ENCODE peak calls at places on chromosome 16, in ten cellular contexts. One of them, this sample, is unnamed.

GRCh38 chr16:56945847-56946527 is 14.0 kb downstream of the HERPUD1 start:
- DNase-seq in endothelial cell: no peak
- DNase-seq in A549: no peak
- DNase-seq in fibroblast of mammary gland: no peak
- DNase-seq in kidney: no peak
- DNase-seq in mesothelial cell of epicardium: no peak
- DNase-seq in ascending aorta: no peak
- DNase-seq in progenitor cell of endocrine pancreas: no peak
- DNase-seq in lower leg skin: no peak
- DNase-seq in psoas muscle: no peak
- DNase-seq in this sample: no peak

GRCh38 chr16:78045865-78046581 is 23.7 kb downstream of the CLEC3A start:
- DNase-seq in lower leg skin: no peak
- DNase-seq in fibroblast of mammary gland: peak; percentile 14
- DNase-seq in A549: peak; percentile 16
- DNase-seq in psoas muscle: peak; percentile 54
- DNase-seq in kidney: peak; percentile 90
- DNase-seq in ascending aorta: peak; percentile 68
- DNase-seq in progenitor cell of endocrine pancreas: peak; percentile 96
- DNase-seq in endothelial cell: peak; percentile 99
- DNase-seq in mesothelial cell of epicardium: peak; percentile 95
- DNase-seq in this sample: peak; percentile 91

GRCh38 chr16:72787519-72788268 is 260.2 kb downstream of the ZFHX3 start:
- DNase-seq in A549: no peak
- DNase-seq in psoas muscle: peak; percentile 53
- DNase-seq in progenitor cell of endocrine pancreas: peak; percentile 43
- DNase-seq in ascending aorta: peak; percentile 90
- DNase-seq in kidney: peak; percentile 86
- DNase-seq in lower leg skin: peak; percentile 95
- DNase-seq in fibroblast of mammary gland: peak; percentile 91
- DNase-seq in endothelial cell: peak; percentile 62
- DNase-seq in mesothelial cell of epicardium: no peak
- DNase-seq in this sample: no peak

GRCh38 chr16:50982808-50983207 is 168.3 kb downstream of the SALL1 start:
- DNase-seq in endothelial cell: no peak
- DNase-seq in A549: no peak
- DNase-seq in psoas muscle: no peak
- DNase-seq in mesothelial cell of epicardium: no peak
- DNase-seq in ascending aorta: no peak
- DNase-seq in progenitor cell of endocrine pancreas: no peak
- DNase-seq in fibroblast of mammary gland: no peak
- DNase-seq in kidney: no peak
- DNase-seq in lower leg skin: no peak
- DNase-seq in this sample: no peak

GRCh38 chr16:59179446-59180082 is 445.4 kb upstream of the GOT2 start:
- DNase-seq in endothelial cell: no peak
- DNase-seq in kidney: no peak
- DNase-seq in mesothelial cell of epicardium: no peak
- DNase-seq in fibroblast of mammary gland: no peak
- DNase-seq in progenitor cell of endocrine pancreas: no peak
- DNase-seq in ascending aorta: no peak
- DNase-seq in psoas muscle: no peak
- DNase-seq in lower leg skin: no peak
- DNase-seq in A549: peak; percentile 7
- DNase-seq in this sample: no peak

GRCh38 chr16:49919327-49919726 is 63.4 kb upstream of the ZNF423 start:
- DNase-seq in progenitor cell of endocrine pancreas: no peak
- DNase-seq in kidney: no peak
- DNase-seq in psoas muscle: no peak
- DNase-seq in mesothelial cell of epicardium: no peak
- DNase-seq in ascending aorta: no peak
- DNase-seq in endothelial cell: no peak
- DNase-seq in lower leg skin: no peak
- DNase-seq in fibroblast of mammary gland: no peak
- DNase-seq in A549: no peak
- DNase-seq in this sample: peak; percentile 18

GRCh38 chr16:10984509-10984908 is 40.1 kb downstream of the CLEC16A start:
- DNase-seq in psoas muscle: no peak
- DNase-seq in fibroblast of mammary gland: peak; percentile 80
- DNase-seq in ascending aorta: no peak
- DNase-seq in A549: no peak
- DNase-seq in mesothelial cell of epicardium: no peak
- DNase-seq in lower leg skin: no peak
- DNase-seq in progenitor cell of endocrine pancreas: no peak
- DNase-seq in endothelial cell: no peak
- DNase-seq in kidney: no peak
- DNase-seq in this sample: no peak

GRCh38 chr16:59412275-59412841 is 678.2 kb upstream of the GOT2 start:
- DNase-seq in endothelial cell: no peak
- DNase-seq in lower leg skin: no peak
- DNase-seq in kidney: no peak
- DNase-seq in mesothelial cell of epicardium: no peak
- DNase-seq in ascending aorta: no peak
- DNase-seq in progenitor cell of endocrine pancreas: no peak
- DNase-seq in fibroblast of mammary gland: peak; percentile 7
- DNase-seq in psoas muscle: no peak
- DNase-seq in A549: peak; percentile 15
- DNase-seq in this sample: no peak

GRCh38 chr16:49454426-49455180 is 81.0 kb downstream of the C16orf78 start:
- DNase-seq in kidney: no peak
- DNase-seq in lower leg skin: peak; percentile 80
- DNase-seq in endothelial cell: no peak
- DNase-seq in psoas muscle: no peak
- DNase-seq in mesothelial cell of epicardium: no peak
- DNase-seq in progenitor cell of endocrine pancreas: no peak
- DNase-seq in ascending aorta: peak; percentile 35
- DNase-seq in fibroblast of mammary gland: no peak
- DNase-seq in A549: no peak
- DNase-seq in this sample: peak; percentile 79

GRCh38 chr16:84463221-84463620 is 41.2 kb downstream of the MEAK7 start:
- DNase-seq in endothelial cell: no peak
- DNase-seq in lower leg skin: peak; percentile 46
- DNase-seq in progenitor cell of endocrine pancreas: no peak
- DNase-seq in kidney: no peak
- DNase-seq in psoas muscle: no peak
- DNase-seq in A549: no peak
- DNase-seq in fibroblast of mammary gland: no peak
- DNase-seq in ascending aorta: peak; percentile 49
- DNase-seq in mesothelial cell of epicardium: no peak
- DNase-seq in this sample: peak; percentile 29

GRCh38 chr16:82641336-82641984 is 14.7 kb downstream of the CDH13 start:
- DNase-seq in A549: no peak
- DNase-seq in lower leg skin: no peak
- DNase-seq in kidney: no peak
- DNase-seq in endothelial cell: no peak
- DNase-seq in fibroblast of mammary gland: peak; percentile 59
- DNase-seq in mesothelial cell of epicardium: no peak
- DNase-seq in progenitor cell of endocrine pancreas: no peak
- DNase-seq in ascending aorta: no peak
- DNase-seq in psoas muscle: no peak
- DNase-seq in this sample: no peak

GRCh38 chr16:65663774-65664173 is 541.9 kb upstream of the CDH11 start:
- DNase-seq in mesothelial cell of epicardium: no peak
- DNase-seq in fibroblast of mammary gland: no peak
- DNase-seq in progenitor cell of endocrine pancreas: no peak
- DNase-seq in psoas muscle: no peak
- DNase-seq in lower leg skin: no peak
- DNase-seq in ascending aorta: no peak
- DNase-seq in A549: no peak
- DNase-seq in kidney: no peak
- DNase-seq in endothelial cell: no peak
- DNase-seq in this sample: no peak

GRCh38 chr16:65661451-65661850 is 539.6 kb upstream of the CDH11 start:
- DNase-seq in progenitor cell of endocrine pancreas: no peak
- DNase-seq in ascending aorta: no peak
- DNase-seq in psoas muscle: no peak
- DNase-seq in mesothelial cell of epicardium: no peak
- DNase-seq in endothelial cell: no peak
- DNase-seq in lower leg skin: no peak
- DNase-seq in A549: no peak
- DNase-seq in fibroblast of mammary gland: no peak
- DNase-seq in kidney: no peak
- DNase-seq in this sample: no peak

GRCh38 chr16:65662236-65662635 is 540.4 kb upstream of the CDH11 start:
- DNase-seq in progenitor cell of endocrine pancreas: no peak
- DNase-seq in fibroblast of mammary gland: no peak
- DNase-seq in kidney: no peak
- DNase-seq in endothelial cell: no peak
- DNase-seq in A549: no peak
- DNase-seq in lower leg skin: no peak
- DNase-seq in mesothelial cell of epicardium: no peak
- DNase-seq in psoas muscle: no peak
- DNase-seq in ascending aorta: no peak
- DNase-seq in this sample: no peak

GRCh38 chr16:65666132-65666869 is 544.4 kb upstream of the CDH11 start:
- DNase-seq in psoas muscle: no peak
- DNase-seq in mesothelial cell of epicardium: no peak
- DNase-seq in endothelial cell: no peak
- DNase-seq in progenitor cell of endocrine pancreas: no peak
- DNase-seq in kidney: no peak
- DNase-seq in lower leg skin: no peak
- DNase-seq in A549: no peak
- DNase-seq in ascending aorta: no peak
- DNase-seq in fibroblast of mammary gland: no peak
- DNase-seq in this sample: no peak

DNA sequence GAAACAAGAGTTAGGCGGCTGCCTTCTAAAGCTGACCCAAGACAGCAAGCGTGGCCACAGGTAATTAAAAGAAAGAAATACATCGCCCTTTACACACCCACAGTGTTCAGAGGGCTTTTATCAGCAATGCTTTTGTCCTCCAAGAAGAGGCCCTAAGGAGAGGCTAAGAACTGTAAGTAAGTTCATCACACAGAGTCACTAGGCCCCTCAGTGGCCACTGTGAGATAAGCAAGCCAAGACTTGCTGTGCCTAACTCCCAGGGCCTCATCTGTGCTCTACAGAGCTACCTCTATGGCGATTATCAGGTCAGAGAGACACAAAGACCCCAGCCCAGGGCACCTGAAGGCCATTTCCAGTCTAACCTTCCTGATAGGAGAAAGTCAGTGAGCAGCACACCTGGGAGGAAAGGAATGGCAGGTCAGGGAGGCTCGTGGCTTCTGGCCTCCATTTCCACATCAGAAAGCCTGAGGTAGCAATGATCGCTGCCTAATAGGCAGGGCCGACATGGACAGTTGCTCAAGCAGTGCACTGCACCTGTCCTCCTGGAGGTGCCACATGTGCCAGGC is 545.2 kb upstream of the CDH11 start:
- DNase-seq in fibroblast of mammary gland: peak; percentile 45
- DNase-seq in kidney: no peak
- DNase-seq in lower leg skin: no peak
- DNase-seq in ascending aorta: no peak
- DNase-seq in A549: no peak
- DNase-seq in mesothelial cell of epicardium: no peak
- DNase-seq in progenitor cell of endocrine pancreas: no peak
- DNase-seq in psoas muscle: no peak
- DNase-seq in endothelial cell: peak; percentile 9
- DNase-seq in this sample: no peak
- TF ChIP-seq CTCF in fibroblast of mammary gland: peak; percentile 27
- TF ChIP-seq CTCF in kidney: no peak
- TF ChIP-seq CTCF in lower leg skin: no peak
- TF ChIP-seq CTCF in ascending aorta: no peak
- TF ChIP-seq CTCF in A549: no peak
- TF ChIP-seq CTCF in mesothelial cell of epicardium: no peak
- TF ChIP-seq CTCF in progenitor cell of endocrine pancreas: no peak
- TF ChIP-seq CTCF in psoas muscle: no peak
- TF ChIP-seq CTCF in endothelial cell: no peak
- TF ChIP-seq CTCF in this sample: peak; percentile 67

GRCh38 chr16:4689091-4689671 is 4.2 kb upstream of the NUDT16L1 start:
- DNase-seq in mesothelial cell of epicardium: no peak
- DNase-seq in endothelial cell: no peak
- DNase-seq in ascending aorta: no peak
- DNase-seq in psoas muscle: no peak
- DNase-seq in A549: no peak
- DNase-seq in kidney: peak; percentile 68
- DNase-seq in fibroblast of mammary gland: no peak
- DNase-seq in lower leg skin: peak; percentile 84
- DNase-seq in progenitor cell of endocrine pancreas: no peak
- DNase-seq in this sample: peak; percentile 89
- TF ChIP-seq CTCF in mesothelial cell of epicardium: no peak
- TF ChIP-seq CTCF in endothelial cell: no peak
- TF ChIP-seq CTCF in ascending aorta: no peak
- TF ChIP-seq CTCF in psoas muscle: no peak
- TF ChIP-seq CTCF in A549: no peak
- TF ChIP-seq CTCF in kidney: no peak
- TF ChIP-seq CTCF in fibroblast of mammary gland: no peak
- TF ChIP-seq CTCF in lower leg skin: no peak
- TF ChIP-seq CTCF in progenitor cell of endocrine pancreas: no peak
- TF ChIP-seq CTCF in this sample: no peak

DNA sequence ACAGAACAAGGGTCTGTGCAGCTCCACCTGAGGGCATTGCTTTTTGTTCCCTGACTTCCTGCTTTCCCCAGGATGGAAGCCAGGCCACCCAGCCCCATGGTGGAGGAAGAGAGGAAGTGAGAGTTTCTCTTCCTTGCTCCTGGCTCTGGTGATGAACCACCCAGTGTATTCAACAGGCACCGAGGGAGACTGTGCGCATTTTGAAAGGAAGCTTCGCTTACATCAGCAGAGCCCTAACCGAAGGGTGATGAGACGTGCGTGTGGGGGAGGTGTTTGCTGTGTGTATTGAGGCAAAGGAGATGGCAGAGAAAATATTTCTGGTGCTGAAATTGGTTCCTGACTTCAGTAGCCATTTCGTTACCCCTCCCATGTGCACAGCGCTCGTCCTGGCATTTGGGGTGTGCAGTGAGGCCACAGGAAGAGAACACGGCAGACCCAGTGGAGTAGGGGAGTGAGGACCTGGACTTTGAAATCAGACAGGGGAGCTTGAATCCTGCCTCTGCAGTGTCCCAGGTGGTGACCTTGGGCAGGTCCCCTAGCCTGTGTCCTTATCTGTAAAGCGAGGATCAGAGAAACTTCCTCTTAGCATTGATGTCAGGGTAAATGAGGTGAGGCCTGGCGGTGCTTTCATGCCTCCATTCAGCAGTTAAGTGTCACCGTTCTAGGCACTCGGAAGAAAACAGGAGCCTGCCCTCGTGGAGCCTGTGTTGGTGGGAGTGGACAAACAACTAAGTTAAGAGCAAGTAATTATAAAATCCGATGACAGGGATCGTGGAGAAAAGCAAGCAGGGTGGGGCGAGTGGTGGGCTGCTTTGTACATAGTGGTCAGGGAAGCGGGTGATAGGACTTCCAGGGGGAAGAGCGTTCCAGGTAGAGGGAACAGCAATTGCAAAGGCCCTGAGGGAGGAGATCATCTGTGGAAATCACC is 7.4 kb downstream of the CMIP start:
- DNase-seq in fibroblast of mammary gland: no peak
- DNase-seq in mesothelial cell of epicardium: no peak
- DNase-seq in progenitor cell of endocrine pancreas: no peak
- DNase-seq in endothelial cell: no peak
- DNase-seq in kidney: peak; percentile 53
- DNase-seq in psoas muscle: peak; percentile 30
- DNase-seq in lower leg skin: no peak
- DNase-seq in A549: no peak
- DNase-seq in ascending aorta: peak; percentile 79
- DNase-seq in this sample: no peak
- TF ChIP-seq CTCF in fibroblast of mammary gland: no peak
- TF ChIP-seq CTCF in mesothelial cell of epicardium: no peak
- TF ChIP-seq CTCF in progenitor cell of endocrine pancreas: no peak
- TF ChIP-seq CTCF in endothelial cell: no peak
- TF ChIP-seq CTCF in kidney: no peak
- TF ChIP-seq CTCF in psoas muscle: no peak
- TF ChIP-seq CTCF in lower leg skin: no peak
- TF ChIP-seq CTCF in A549: no peak
- TF ChIP-seq CTCF in ascending aorta: no peak
- TF ChIP-seq CTCF in this sample: no peak

GRCh38 chr16:52581530-52581929 is 34.6 kb upstream of the TOX3 start:
- DNase-seq in lower leg skin: no peak
- DNase-seq in progenitor cell of endocrine pancreas: no peak
- DNase-seq in fibroblast of mammary gland: no peak
- DNase-seq in kidney: no peak
- DNase-seq in endothelial cell: no peak
- DNase-seq in mesothelial cell of epicardium: no peak
- DNase-seq in psoas muscle: no peak
- DNase-seq in ascending aorta: no peak
- DNase-seq in A549: no peak
- DNase-seq in this sample: no peak
- TF ChIP-seq CTCF in lower leg skin: no peak
- TF ChIP-seq CTCF in progenitor cell of endocrine pancreas: peak; percentile 27
- TF ChIP-seq CTCF in fibroblast of mammary gland: no peak
- TF ChIP-seq CTCF in kidney: peak; percentile 41
- TF ChIP-seq CTCF in endothelial cell: no peak
- TF ChIP-seq CTCF in mesothelial cell of epicardium: no peak
- TF ChIP-seq CTCF in psoas muscle: no peak
- TF ChIP-seq CTCF in ascending aorta: no peak
- TF ChIP-seq CTCF in A549: no peak
- TF ChIP-seq CTCF in this sample: no peak

This sample was measured in chondrocyte.